ENCODE peak calls at places on chromosomes 7 and 10, in seven cellular contexts. V, K, S, J, M, Y and F are unnamed samples.

GRCh38 chr10:124194199-124194824 is 100.9 kb upstream of the CHST15 start:
- DNase-seq in V (no peak), K (no peak), S (no peak), J (no peak), M (no peak), Y (no peak), F (no peak)

GRCh38 chr10:118173326-118173725 is 126.6 kb upstream of the RAB11FIP2 start:
- DNase-seq in V (no peak), K (no peak), S (no peak), J (no peak), M (no peak), Y (no peak), F (no peak)

GRCh38 chr7:157016352-157017041 is 6.0 kb upstream of the MNX1 start:
- DNase-seq in V (peak; percentile 6), K (peak; percentile 74), S (no peak), J (no peak), M (no peak), Y (no peak), F (peak; percentile 24)

GRCh38 chr10:73859441-73860049 is 14.8 kb downstream of the CAMK2G start:
- DNase-seq in V (no peak), K (no peak), S (no peak), J (no peak), M (no peak), Y (no peak), F (peak; percentile 51)

GRCh38 chr10:56003555-56003954 is 357.5 kb downstream of the ZWINT start:
- DNase-seq in V (no peak), K (no peak), S (no peak), J (no peak), M (no peak), Y (no peak), F (no peak)

GRCh38 chr10:95605163-95605562 is 44.0 kb upstream of the SORBS1 start:
- DNase-seq in V (no peak), K (no peak), S (no peak), J (no peak), M (no peak), Y (no peak), F (no peak)

GRCh38 chr7:2539031-2540028 is 16.0 kb downstream of the BRAT1 start:
- DNase-seq in V (no peak), K (peak; percentile 58), S (no peak), J (no peak), M (no peak), Y (no peak), F (no peak)

GRCh38 chr7:26534649-26535482 is 243.2 kb downstream of the SNX10 start:
- DNase-seq in V (no peak), K (no peak), S (peak; percentile 67), J (no peak), M (no peak), Y (no peak), F (no peak)

GRCh38 chr7:2668401-2668800 is 19.6 kb upstream of the AMZ1 start:
- DNase-seq in V (no peak), K (no peak), S (no peak), J (peak; percentile 40), M (no peak), Y (no peak), F (no peak)

GRCh38 chr7:89605362-89605761 is 548.9 kb upstream of the STEAP1 start:
- DNase-seq in V (no peak), K (no peak), S (no peak), J (no peak), M (peak; percentile 8), Y (no peak), F (no peak)

GRCh38 chr10:60130130-60130579 is 223.8 kb upstream of the CCDC6 start:
- DNase-seq in V (no peak), K (peak; percentile 8), S (no peak), J (no peak), M (peak; percentile 35), Y (no peak), F (no peak)

GRCh38 chr7:4156190-4156589 is 525.9 kb upstream of the FOXK1 start:
- DNase-seq in V (no peak), K (no peak), S (no peak), J (no peak), M (no peak), Y (no peak), F (no peak)

GRCh38 chr10:34433241-34434076 is 381.6 kb downstream of the PARD3 start:
- DNase-seq in V (no peak), K (no peak), S (no peak), J (peak; percentile 14), M (no peak), Y (no peak), F (no peak)

GRCh38 chr10:18583575-18584270 is 67.7 kb downstream of the NSUN6 start:
- DNase-seq in V (no peak), K (no peak), S (no peak), J (no peak), M (no peak), Y (no peak), F (no peak)

GRCh38 chr7:75040512-75040911 is 33.1 kb downstream of the RCC1L start:
- DNase-seq in V (no peak), K (no peak), S (no peak), J (no peak), M (no peak), Y (no peak), F (no peak)

GRCh38 chr10:27197980-27198645 is 42.5 kb downstream of the ACBD5 start:
- DNase-seq in V (no peak), K (no peak), S (no peak), J (no peak), M (no peak), Y (no peak), F (no peak)

GRCh38 chr7:42753322-42753721 is 158.5 kb downstream of the C7orf25 start:
- DNase-seq in V (no peak), K (no peak), S (no peak), J (no peak), M (no peak), Y (no peak), F (no peak)